ENCODE peak calls at places on chromosomes 2 and 18, in five cellular contexts. Y is GM19239, B is iris pigment epithelial cell, A is vagina, J is HT1080. O is an unnamed sample.

GRCh38 chr2:180130403-180130802 is 123.3 kb upstream of the CWC22 start:
- DNase-seq in A (no peak), B (peak), Y (no peak), J (peak), O (peak)

GRCh38 chr18:24446953-24447537 is 13.4 kb upstream of the HRH4 start:
- DNase-seq in B (no peak), A (no peak), J (no peak), Y (no peak), O (peak)

GRCh38 chr2:178225011-178225817 is 30.9 kb downstream of the OSBPL6 start:
- DNase-seq in Y (no peak), B (peak), A (no peak), J (peak), O (peak)

GRCh38 chr2:105652014-105652796 is 92.5 kb upstream of the NCK2 start:
- DNase-seq in J (no peak), B (no peak), Y (no peak), A (no peak), O (no peak)

GRCh38 chr2:174597347-174598047 is at the start of gene WIPF1:
- DNase-seq in J (peak), B (peak), Y (no peak), A (no peak), O (peak)

GRCh38 chr2:241818943-241819270 is 9.9 kb downstream of the NEU4 start:
- DNase-seq in B (no peak), A (no peak), Y (no peak), J (no peak), O (no peak)

GRCh38 chr2:126808929-126809328 is 89.8 kb upstream of the TEX51 start:
- DNase-seq in B (no peak), A (no peak), Y (no peak), J (peak), O (no peak)

GRCh38 chr2:159130302-159130701 is 156.2 kb downstream of the WDSUB1 start:
- DNase-seq in B (no peak), Y (no peak), J (no peak), A (no peak), O (no peak)

GRCh38 chr2:120600335-120600734 is 135.3 kb upstream of the GLI2 start:
- DNase-seq in A (no peak), B (no peak), J (no peak), Y (no peak), O (no peak)

GRCh38 chr2:2326053-2326452 is 5.0 kb downstream of the MYT1L start:
- DNase-seq in A (no peak), Y (no peak), J (no peak), B (no peak), O (no peak)

GRCh38 chr2:23430263-23430662 is 45.3 kb downstream of the KLHL29 start:
- DNase-seq in B (peak), Y (no peak), J (peak), A (no peak), O (peak)

GRCh38 chr2:97728091-97728596 is 14.8 kb downstream of the ZAP70 start:
- DNase-seq in A (no peak), J (peak), B (no peak), Y (no peak), O (peak)

GRCh38 chr2:231494669-231495068 is 30.4 kb upstream of the NCL start:
- DNase-seq in J (no peak), Y (no peak), A (no peak), B (no peak), O (no peak)

GRCh38 chr2:60861736-60862135 is 19.6 kb upstream of the REL start:
- DNase-seq in A (no peak), J (peak), B (peak), Y (no peak), O (no peak)

O was measured in mesenchymal stem cell.